ENCODE peak calls at places on chromosomes 6 and 20, in five cellular contexts. X is adrenal gland, F is prostate gland, H is tibial nerve, M is spleen. J is an unnamed sample.

GRCh38 chr20:11375368-11375767 is 542.3 kb upstream of the BTBD3 start:
- DNase-seq in X (no peak), F (no peak), H (no peak), M (no peak), J (no peak)

GRCh38 chr6:81696505-81696904 is 56.0 kb downstream of the TENT5A start:
- DNase-seq in X (no peak), F (no peak), H (no peak), M (no peak), J (no peak)

GRCh38 chr6:1697688-1698351 is 88.1 kb downstream of the FOXC1 start:
- DNase-seq in X (no peak), F (no peak), H (no peak), M (no peak), J (no peak)

GRCh38 chr6:18503588-18504231 is 116.6 kb downstream of the RNF144B start:
- DNase-seq in X (peak; percentile 75), F (peak; percentile 71), H (peak; percentile 63), M (no peak), J (peak; percentile 48)

GRCh38 chr20:45433316-45433715 is 17.4 kb downstream of the PIGT start:
- DNase-seq in X (no peak), F (no peak), H (no peak), M (no peak), J (peak; percentile 64)

GRCh38 chr20:19936801-19937583 is 80.2 kb upstream of the NAA20 start:
- DNase-seq in X (peak; percentile 44), F (no peak), H (no peak), M (peak; percentile 89), J (peak; percentile 73)

GRCh38 chr20:47351643-47352331 is 4.7 kb downstream of the ZMYND8 start:
- DNase-seq in X (no peak), F (no peak), H (no peak), M (peak; percentile 60), J (no peak)

GRCh38 chr20:20549699-20550098 is 162.7 kb downstream of the RALGAPA2 start:
- DNase-seq in X (no peak), F (no peak), H (no peak), M (no peak), J (no peak)

GRCh38 chr6:72367439-72367838 is 254.4 kb upstream of the KCNQ5 start:
- DNase-seq in X (no peak), F (no peak), H (no peak), M (no peak), J (no peak)

GRCh38 chr6:149860834-149861602 is 3.1 kb downstream of the LRP11 start:
- DNase-seq in X (peak; percentile 31), F (no peak), H (no peak), M (no peak), J (no peak)
- H3K4me3 ChIP-seq in X (no peak overlapping the region), F (no peak overlapping the region), H (no peak overlapping the region), M (no peak overlapping the region), J (no peak overlapping the region)

GRCh38 chr6:32843979-32844838 is at the start of gene PSMB8:
- DNase-seq in X (peak; percentile 98), F (peak; percentile 98), H (peak; percentile 99), M (peak; percentile 99), J (peak; percentile 95)
- TF ChIP-seq POLR2A in X (peak; percentile 66), F (peak; percentile 90), H (peak; percentile 93), M (peak; percentile 72), J (peak; percentile 85)

DNA sequence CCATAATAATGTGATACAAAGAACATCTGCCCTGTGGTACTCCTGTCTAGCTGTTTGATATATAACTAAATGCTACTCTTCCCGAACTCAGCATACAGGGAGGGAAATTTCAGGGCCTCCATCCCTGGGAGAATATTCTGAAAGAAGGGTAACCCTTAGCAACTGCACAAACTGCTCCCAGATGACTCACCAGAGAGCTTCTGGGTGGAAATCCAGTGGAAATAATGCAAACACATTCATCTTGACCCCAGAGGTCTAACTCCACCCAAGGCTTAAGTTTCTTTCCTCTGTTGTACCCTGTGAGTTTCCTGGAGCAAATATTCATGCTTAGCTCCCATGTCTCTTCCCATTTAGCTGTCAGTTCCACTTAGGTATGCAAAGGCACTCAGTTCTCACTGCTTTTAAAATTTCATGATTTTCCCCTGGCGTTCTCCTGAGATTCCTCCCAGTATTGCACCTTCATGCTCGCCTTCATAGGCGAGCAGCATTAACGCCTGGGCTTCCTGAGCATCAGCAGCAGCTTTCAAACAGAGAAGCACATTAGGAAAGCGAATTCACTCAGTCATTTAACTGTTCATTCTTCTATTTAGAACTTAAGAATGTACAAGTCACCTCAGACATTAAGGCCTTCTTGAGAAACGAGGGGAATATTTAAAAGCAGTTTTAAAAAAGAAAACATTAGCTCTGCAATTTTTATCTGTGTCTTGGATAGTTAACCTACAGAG is 43.8 kb upstream of the LAMA4 start:
- DNase-seq in X (no peak), F (no peak), H (no peak), M (no peak), J (no peak)
- H3K4me3 ChIP-seq in X (no peak overlapping the region), F (no peak overlapping the region), H (no peak overlapping the region), M (no peak overlapping the region), J (no peak overlapping the region)

GRCh38 chr20:17873410-17874270 is 95.0 kb downstream of the SNX5 start:
- DNase-seq in X (peak; percentile 95), F (peak; percentile 92), H (peak; percentile 92), M (peak; percentile 79), J (peak; percentile 82)
- TF ChIP-seq POLR2A in X (no peak), F (peak; percentile 32), H (no peak), M (no peak), J (no peak)

GRCh38 chr6:77468939-77469338 is 5.6 kb upstream of the HTR1B start:
- DNase-seq in X (no peak), F (no peak), H (no peak), M (no peak), J (no peak)

GRCh38 chr6:77463308-77463880 is at the start of gene HTR1B:
- DNase-seq in X (no peak), F (no peak), H (no peak), M (no peak), J (no peak)

GRCh38 chr6:77463881-77464867 is 883 bp upstream of the HTR1B start:
- DNase-seq in X (no peak), F (no peak), H (no peak), M (no peak), J (no peak)

GRCh38 chr6:77466055-77467028 is 3.1 kb upstream of the HTR1B start:
- DNase-seq in X (peak; percentile 61), F (peak; percentile 53), H (peak; percentile 37), M (no peak), J (no peak)

DNA sequence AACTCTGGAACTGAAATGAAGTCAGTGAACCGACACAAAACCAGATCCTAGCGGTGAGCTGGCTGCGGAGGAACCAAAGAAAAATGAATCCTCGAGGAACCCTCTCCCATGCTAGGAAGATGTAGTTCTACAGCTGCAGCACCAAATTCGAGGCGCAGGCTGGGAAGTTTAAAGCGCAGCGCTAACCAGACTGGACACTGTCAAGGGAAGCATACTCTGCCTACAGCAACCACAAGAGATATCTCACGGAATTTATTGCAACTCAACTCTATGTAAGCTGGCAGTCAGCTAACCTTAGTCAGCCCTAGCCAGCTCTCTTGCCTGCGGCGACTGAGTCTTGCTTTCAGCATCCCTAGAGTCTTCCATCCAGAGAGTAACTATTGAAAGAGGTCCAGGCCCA is 3.7 kb upstream of the HTR1B start:
- DNase-seq in X (no peak), F (peak; percentile 56), H (no peak), M (no peak), J (no peak)
- H3K4me3 ChIP-seq in X (no peak overlapping the region), F (peak overlapping the region; percentile 31), H (peak overlapping the region; percentile 51), M (peak overlapping the region; percentile 46), J (peak overlapping the region; percentile 6)

GRCh38 chr6:41027251-41027650 is 11.8 kb downstream of the UNC5CL start:
- DNase-seq in X (no peak), F (no peak), H (no peak), M (no peak), J (no peak)

GRCh38 chr6:41025966-41026365 is 13.1 kb downstream of the UNC5CL start:
- DNase-seq in X (no peak), F (no peak), H (no peak), M (no peak), J (no peak)

GRCh38 chr6:41032830-41033229 is 6.2 kb downstream of the UNC5CL start:
- DNase-seq in X (no peak), F (no peak), H (no peak), M (no peak), J (no peak)

GRCh38 chr6:41028618-41029486 is 10.2 kb downstream of the UNC5CL start:
- DNase-seq in X (no peak), F (no peak), H (no peak), M (no peak), J (no peak)

GRCh38 chr6:41027799-41028617 is 11.0 kb downstream of the UNC5CL start:
- DNase-seq in X (peak; percentile 88), F (peak; percentile 76), H (peak; percentile 86), M (peak; percentile 96), J (peak; percentile 87)
- TF ChIP-seq POLR2A in X (no peak), F (no peak), H (no peak), M (no peak), J (no peak)

GRCh38 chr20:62691485-62691884 is 17.2 kb upstream of the NTSR1 start:
- DNase-seq in X (no peak), F (no peak), H (no peak), M (no peak), J (no peak)
- H3K4me3 ChIP-seq in X (no peak overlapping the region), F (no peak overlapping the region), H (no peak overlapping the region), M (no peak overlapping the region), J (no peak overlapping the region)

DNA sequence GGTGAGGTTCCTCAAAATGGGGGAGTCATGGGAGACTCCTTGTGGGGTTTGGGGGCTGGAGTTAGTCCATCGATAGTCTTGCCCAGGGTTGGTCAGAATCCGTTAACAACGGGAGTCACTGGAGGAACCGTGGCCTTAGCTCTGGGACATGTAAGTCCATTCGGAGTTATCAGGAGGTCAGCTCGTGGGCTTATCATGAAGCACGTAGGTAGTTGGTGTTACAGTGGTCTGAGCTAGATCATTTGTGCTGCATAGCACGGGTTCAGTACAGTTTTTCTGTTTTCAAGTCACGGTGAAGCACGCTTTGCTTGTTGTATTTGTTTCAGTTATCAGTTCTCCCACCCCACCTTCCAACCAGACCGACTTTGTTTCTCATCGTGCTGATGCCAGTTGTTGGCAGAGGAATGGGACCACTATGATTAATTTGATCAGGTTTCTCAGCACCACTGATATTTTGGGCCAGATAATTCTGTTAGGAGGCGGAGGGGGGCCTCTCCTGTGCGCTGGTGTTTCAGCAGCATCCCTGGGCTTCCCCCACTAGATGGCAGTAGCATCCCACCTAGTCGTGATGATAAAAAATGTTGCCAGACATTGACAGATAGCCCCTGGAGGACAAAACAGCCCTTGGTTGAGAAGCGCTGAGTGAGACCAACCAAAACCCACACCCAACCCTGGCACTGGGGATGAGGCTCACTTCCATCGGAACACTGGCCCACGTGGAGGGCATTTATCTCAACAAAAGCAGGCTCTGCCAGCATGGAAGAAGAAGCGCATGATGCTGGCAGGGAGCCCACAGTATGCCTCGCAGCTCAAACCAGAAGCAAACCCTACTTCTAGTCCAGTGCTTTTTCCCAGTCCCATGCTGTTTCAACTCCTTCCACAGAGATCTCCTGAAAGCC is 2.2 kb upstream of the APMAP start:
- DNase-seq in X (peak; percentile 86), F (peak; percentile 77), H (peak; percentile 93), M (peak; percentile 89), J (peak; percentile 92)
- TF ChIP-seq POLR2A in X (no peak), F (no peak), H (no peak), M (no peak), J (no peak)